ENCODE peak calls at places on chromosomes 4 and X, in ten cellular contexts. S, B, Y, C, L, E, D, A, F and Z are unnamed samples.

GRCh38 chr4:1412376-1413220 is 6.4 kb upstream of the NKX1-1 start:
- DNase-seq in S (no peak), B (no peak), Y (no peak), C (no peak), L (no peak), E (no peak), D (no peak), A (no peak), F (no peak), Z (no peak)

GRCh38 chr4:109827672-109828071 is at the start of gene RRH:
- DNase-seq in S (no peak), B (no peak), Y (no peak), C (no peak), L (no peak), E (no peak), D (no peak), A (no peak), F (no peak), Z (no peak)

GRCh38 chrX:39125834-39126233 is 324.6 kb downstream of the MID1IP1 start:
- DNase-seq in S (no peak), B (no peak), Y (no peak), C (no peak), L (no peak), E (no peak), D (peak), A (no peak), F (no peak), Z (no peak)

GRCh38 chr4:40848251-40848650 is 98.5 kb downstream of the NSUN7 start:
- DNase-seq in S (no peak), B (no peak), Y (no peak), C (no peak), L (no peak), E (no peak), D (no peak), A (no peak), F (no peak), Z (no peak)

GRCh38 chr4:168432419-168433146 is 47.7 kb downstream of the DDX60L start:
- DNase-seq in S (no peak), B (no peak), Y (no peak), C (no peak), L (no peak), E (no peak), D (no peak), A (no peak), F (no peak), Z (no peak)

GRCh38 chr4:85901500-85901899 is 426.6 kb downstream of the ARHGAP24 start:
- DNase-seq in S (no peak), B (no peak), Y (no peak), C (no peak), L (no peak), E (no peak), D (peak), A (peak), F (no peak), Z (no peak)

GRCh38 chrX:33062016-33062415 is 149.3 kb downstream of the DMD start:
- DNase-seq in S (no peak), B (no peak), Y (no peak), C (no peak), L (no peak), E (no peak), D (no peak), A (no peak), F (no peak), Z (no peak)

GRCh38 chr4:39324446-39324845 is 41.7 kb downstream of the RFC1 start:
- DNase-seq in S (no peak), B (no peak), Y (no peak), C (no peak), L (no peak), E (no peak), D (no peak), A (no peak), F (no peak), Z (no peak)

GRCh38 chr4:20987191-20987590 is 286.9 kb downstream of the PACRGL start:
- DNase-seq in S (no peak), B (no peak), Y (no peak), C (no peak), L (no peak), E (no peak), D (no peak), A (no peak), F (no peak), Z (no peak)

GRCh38 chr4:23931489-23931830 is 41.6 kb upstream of the PPARGC1A start:
- DNase-seq in S (no peak), B (no peak), Y (no peak), C (no peak), L (no peak), E (no peak), D (no peak), A (no peak), F (no peak), Z (no peak)

GRCh38 chr4:8427761-8428287 is 12.7 kb downstream of the ACOX3 start:
- DNase-seq in S (peak), B (peak), Y (peak), C (no peak), L (peak), E (no peak), D (peak), A (no peak), F (peak), Z (no peak)

GRCh38 chr4:126853715-126854114 is 779.0 kb upstream of the INTU start:
- DNase-seq in S (no peak), B (no peak), Y (no peak), C (no peak), L (no peak), E (no peak), D (no peak), A (no peak), F (no peak), Z (no peak)

GRCh38 chr4:99645638-99646037 is 12.0 kb downstream of the C4orf54 start:
- DNase-seq in S (no peak), B (no peak), Y (no peak), C (no peak), L (no peak), E (no peak), D (no peak), A (no peak), F (no peak), Z (peak)

GRCh38 chr4:167218022-167218608 is 16.2 kb downstream of the SPOCK3 start:
- DNase-seq in S (no peak), B (no peak), Y (no peak), C (no peak), L (no peak), E (no peak), D (no peak), A (no peak), F (peak), Z (no peak)

GRCh38 chr4:23904639-23905061 is 14.8 kb upstream of the PPARGC1A start:
- DNase-seq in S (no peak), B (no peak), Y (no peak), C (no peak), L (no peak), E (no peak), D (peak), A (no peak), F (no peak), Z (no peak)

GRCh38 chrX:9356846-9357245 is 108.0 kb upstream of the TBL1X start:
- DNase-seq in S (no peak), B (no peak), Y (no peak), C (no peak), L (no peak), E (no peak), D (no peak), A (no peak), F (no peak), Z (no peak)

DNA sequence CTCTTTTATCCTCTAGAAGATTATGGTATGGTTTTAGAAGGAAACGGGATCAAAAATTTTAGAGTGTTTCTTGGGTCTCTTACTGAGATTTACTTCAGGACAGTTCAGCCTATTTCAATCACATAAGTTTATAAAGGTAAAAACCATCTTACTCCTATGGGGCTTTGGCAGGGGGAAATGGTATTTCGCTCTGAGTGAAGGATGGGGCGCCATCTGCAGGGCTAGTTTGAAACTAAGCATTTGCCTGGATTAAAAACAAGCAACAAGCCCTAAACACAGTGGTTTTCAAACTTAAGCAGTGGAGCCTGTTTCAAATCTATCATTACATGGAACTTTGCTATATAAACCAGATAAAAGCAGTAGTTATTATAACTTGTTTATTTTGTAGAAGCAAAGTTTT is 361.5 kb upstream of the FMR1 start:
- DNase-seq in S (peak), B (no peak), Y (no peak), C (no peak), L (peak), E (peak), D (no peak), A (no peak), F (no peak), Z (peak)
- TF ChIP-seq CTCF in S (peak), B (no peak), Y (no peak), C (no peak), L (peak), E (no peak), D (no peak), A (peak), F (no peak), Z (peak)

DNA sequence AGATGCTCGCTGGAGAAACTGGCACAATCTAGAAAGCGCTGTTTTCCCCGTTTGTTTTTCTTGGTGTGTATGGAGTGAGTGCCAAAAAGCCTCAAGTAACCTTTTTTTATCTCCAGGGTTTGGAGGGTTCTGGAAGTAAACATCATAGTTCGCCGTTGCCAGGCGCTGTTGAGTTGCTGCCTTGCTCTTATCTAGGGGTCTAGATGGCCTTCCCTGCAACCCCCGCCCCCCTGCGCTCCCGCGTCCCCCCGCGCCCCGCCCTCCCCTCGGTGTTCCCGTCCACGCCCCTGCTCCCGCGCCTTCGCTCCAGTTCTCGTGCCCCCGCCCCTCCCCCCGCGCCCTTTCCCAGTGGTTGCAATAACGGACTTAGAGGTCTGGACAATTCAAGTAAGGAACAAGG is 555 bp upstream of the GCNA start:
- DNase-seq in S (no peak), B (peak), Y (no peak), C (no peak), L (no peak), E (peak), D (no peak), A (no peak), F (no peak), Z (no peak)
- H3K4me3 ChIP-seq in S (no peak), B (no peak), Y (no peak), C (no peak), L (no peak), E (no peak), D (no peak), A (no peak), F (no peak), Z (no peak)

GRCh38 chr4:120760047-120760446 is 162.5 kb downstream of the PRDM5 start:
- DNase-seq in S (no peak), B (no peak), Y (no peak), C (no peak), L (no peak), E (no peak), D (peak), A (no peak), F (no peak), Z (no peak)
- H3K27ac ChIP-seq in S (no peak), B (no peak), Y (no peak), C (no peak), L (no peak), E (no peak), D (no peak), A (no peak), F (no peak), Z (no peak)

GRCh38 chrX:116204947-116205346 is 34.4 kb downstream of the AGTR2 start:
- DNase-seq in S (peak), B (peak), Y (no peak), C (no peak), L (peak), E (peak), D (peak), A (no peak), F (no peak), Z (no peak)
- TF ChIP-seq CTCF in S (peak), B (peak), Y (peak), C (no peak), L (peak), E (peak), D (peak), A (peak), F (peak), Z (peak)

GRCh38 chr4:151227731-151228130 is 49.2 kb upstream of the PRSS48 start:
- DNase-seq in S (no peak), B (peak), Y (no peak), C (no peak), L (no peak), E (no peak), D (peak), A (no peak), F (peak), Z (no peak)
- H3K4me3 ChIP-seq in S (no peak), B (no peak), Y (peak), C (no peak), L (no peak), E (no peak), D (peak), A (no peak), F (no peak), Z (no peak)

GRCh38 chr4:119536572-119537528 is 91.8 kb downstream of the PDE5A start:
- DNase-seq in S (no peak), B (peak), Y (no peak), C (no peak), L (no peak), E (no peak), D (peak), A (no peak), F (no peak), Z (no peak)
- H3K27ac ChIP-seq in S (no peak), B (no peak), Y (peak), C (no peak), L (no peak), E (no peak), D (peak), A (no peak), F (no peak), Z (no peak)

GRCh38 chr4:5404073-5404472 is 304.3 kb downstream of the EVC2 start:
- DNase-seq in S (no peak), B (no peak), Y (no peak), C (no peak), L (no peak), E (no peak), D (no peak), A (no peak), F (no peak), Z (no peak)

GRCh38 chr4:5398056-5398455 is 310.3 kb downstream of the EVC2 start:
- DNase-seq in S (no peak), B (no peak), Y (no peak), C (no peak), L (no peak), E (no peak), D (no peak), A (no peak), F (no peak), Z (peak)

GRCh38 chr4:5395781-5396180 is 312.6 kb downstream of the EVC2 start:
- DNase-seq in S (no peak), B (no peak), Y (no peak), C (no peak), L (no peak), E (no peak), D (no peak), A (no peak), F (no peak), Z (no peak)

DNA sequence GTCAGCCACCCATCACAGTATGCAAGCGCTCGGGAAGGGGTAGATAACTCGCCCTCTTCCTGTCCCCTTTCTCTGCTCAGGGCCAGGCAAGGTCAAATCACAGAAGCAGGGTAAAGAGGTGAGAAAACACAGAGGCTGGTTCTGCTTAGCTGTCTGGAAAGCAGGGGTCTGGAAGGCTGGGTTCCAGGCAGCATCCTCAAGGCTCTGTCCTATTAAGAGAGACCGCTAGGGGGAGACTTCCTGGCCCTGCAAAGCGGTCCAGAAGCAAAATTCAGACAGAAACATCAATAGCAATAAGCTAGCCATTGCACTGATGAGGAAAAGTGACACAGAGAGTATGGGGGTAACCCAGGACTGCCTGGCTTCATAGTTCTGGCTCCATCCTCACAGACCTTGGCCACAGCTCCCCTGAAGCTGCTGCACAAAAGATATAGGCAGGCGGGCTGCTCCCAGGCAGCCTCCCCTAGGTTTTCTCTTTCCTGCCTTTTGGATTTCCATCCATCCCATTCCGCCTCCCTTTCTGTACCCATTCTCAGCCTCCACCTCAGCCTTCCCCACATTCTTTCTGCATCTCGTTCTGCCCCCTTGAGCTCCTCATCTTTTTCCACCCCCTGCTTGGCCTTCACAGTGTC is 308.5 kb downstream of the EVC2 start:
- DNase-seq in S (peak), B (peak), Y (no peak), C (no peak), L (peak), E (peak), D (peak), A (no peak), F (no peak), Z (peak)
- TF ChIP-seq CTCF in S (peak), B (peak), Y (no peak), C (no peak), L (peak), E (peak), D (peak), A (peak), F (no peak), Z (peak)

DNA sequence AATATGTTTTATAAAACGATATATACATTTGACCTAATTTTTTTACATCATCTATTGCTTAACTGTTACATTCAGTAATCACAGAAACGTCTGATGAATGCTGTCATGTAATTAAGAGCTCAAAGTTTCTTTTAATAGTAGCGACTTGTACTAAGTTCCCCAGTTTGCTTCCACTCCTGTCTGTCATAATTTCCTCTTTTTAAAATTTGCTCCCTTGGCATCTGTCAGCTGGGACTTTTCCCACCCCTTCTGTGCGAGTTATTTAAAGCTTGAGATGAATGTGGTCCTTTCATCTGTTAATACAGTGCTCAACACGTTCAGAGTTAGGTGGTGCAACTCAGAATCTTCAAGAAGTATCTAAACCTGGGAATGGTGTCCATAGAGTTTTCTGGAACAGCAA is 1.2 kb downstream of the RAP1GDS1 start:
- DNase-seq in S (peak), B (peak), Y (no peak), C (no peak), L (peak), E (no peak), D (peak), A (no peak), F (no peak), Z (no peak)
- H3K4me3 ChIP-seq in S (peak), B (peak), Y (peak), C (peak), L (peak), E (peak), D (peak), A (peak), F (no peak), Z (peak)

DNA sequence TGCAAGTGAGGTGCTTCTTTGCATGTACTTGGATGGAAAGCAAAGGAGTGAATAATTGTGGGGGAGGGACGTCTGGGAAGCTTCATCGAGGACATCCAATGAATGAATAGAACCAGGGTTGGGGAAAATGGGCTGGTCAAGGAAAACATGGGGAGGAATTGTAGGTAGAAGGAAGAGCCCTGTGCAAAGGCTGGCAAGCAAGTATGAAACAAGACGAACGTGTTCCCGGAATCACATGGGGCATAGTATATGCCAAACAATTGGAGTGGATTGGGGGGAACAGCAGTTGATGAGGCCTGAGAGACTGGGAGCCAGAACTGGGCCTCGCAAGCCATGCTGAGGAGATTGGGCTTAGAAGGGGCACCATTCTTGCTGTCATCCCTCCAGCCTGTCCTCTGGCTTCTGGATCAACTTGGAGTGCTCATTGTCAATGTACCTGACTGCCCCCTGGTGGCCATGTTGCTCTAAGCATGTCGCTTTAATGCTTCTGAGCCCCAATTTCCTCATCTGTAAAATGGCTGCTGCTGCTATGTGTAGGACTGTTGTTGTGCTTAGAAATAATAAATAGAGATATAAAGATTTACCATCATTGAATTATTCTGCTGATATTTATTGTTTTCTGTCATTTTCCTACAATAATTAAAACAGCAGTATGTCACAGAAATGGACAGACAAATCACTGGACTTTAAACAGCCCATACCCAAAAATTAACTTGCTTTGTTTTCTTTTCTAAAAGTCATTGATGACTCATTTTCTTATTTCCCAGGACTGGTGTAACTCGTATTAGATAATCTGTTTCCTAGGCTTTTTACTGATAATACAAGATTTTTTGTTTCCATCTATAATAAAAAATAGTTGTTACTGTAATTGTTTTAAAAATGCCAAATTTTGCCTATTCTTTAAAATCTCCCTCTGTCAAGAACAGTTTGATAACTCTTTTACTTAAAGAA is 66.4 kb downstream of the JADE3 start:
- DNase-seq in S (peak), B (peak), Y (peak), C (peak), L (peak), E (peak), D (peak), A (peak), F (peak), Z (peak)
- H3K27ac ChIP-seq in S (no peak), B (no peak), Y (no peak), C (no peak), L (peak), E (no peak), D (peak), A (peak), F (no peak), Z (no peak)

GRCh38 chr4:83362492-83363329 is 28.1 kb upstream of the HPSE start:
- DNase-seq in S (peak), B (peak), Y (no peak), C (no peak), L (peak), E (no peak), D (peak), A (no peak), F (no peak), Z (no peak)
- TF ChIP-seq CTCF in S (peak), B (peak), Y (no peak), C (no peak), L (peak), E (peak), D (peak), A (peak), F (no peak), Z (peak)